ENCODE peak calls at places on chromosomes 12 and 14, in four cellular contexts. U is A549, R is SK-N-SH, N is GM12878. Y is an unnamed sample.

GRCh38 chr14:101032433-101032832 is 128.9 kb upstream of the RTL1 start:
- DNase-seq in U (no peak), R (no peak), N (no peak), Y (no peak)

GRCh38 chr12:6763380-6763779 is 2.8 kb upstream of the PTMS start:
- DNase-seq in U (no peak), R (no peak), N (no peak), Y (no peak)

GRCh38 chr12:68904351-68904982 is 28.5 kb downstream of the CPM start:
- DNase-seq in U (no peak), R (no peak), N (no peak), Y (no peak)

GRCh38 chr14:76654573-76654955 is 106.7 kb upstream of the VASH1 start:
- DNase-seq in U (no peak), R (no peak), N (no peak), Y (no peak)

GRCh38 chr14:55458800-55459577 is 18.6 kb upstream of the TBPL2 start:
- DNase-seq in U (no peak), R (no peak), N (no peak), Y (no peak)

GRCh38 chr12:131915000-131915689 is 13.9 kb upstream of the PUS1 start:
- DNase-seq in U (no peak), R (no peak), N (no peak), Y (no peak)

GRCh38 chr14:23359722-23360447 is 5.1 kb downstream of the EFS start:
- DNase-seq in U (no peak), R (no peak), N (no peak), Y (no peak)

GRCh38 chr12:27176765-27177164 is 67.3 kb upstream of the STK38L start:
- DNase-seq in U (peak; percentile 59), R (no peak), N (no peak), Y (no peak)

GRCh38 chr12:40999212-40999611 is 188.9 kb upstream of the PDZRN4 start:
- DNase-seq in U (peak; percentile 18), R (no peak), N (no peak), Y (no peak)

GRCh38 chr12:111064982-111065381 is 144.6 kb upstream of the MYL2 start:
- DNase-seq in U (no peak), R (no peak), N (no peak), Y (no peak)

GRCh38 chr12:46832084-46832704 is 6.4 kb upstream of the SLC38A4 start:
- DNase-seq in U (no peak), R (no peak), N (no peak), Y (no peak)

GRCh38 chr12:119788783-119789182 is 88.3 kb downstream of the CIT start:
- DNase-seq in U (no peak), R (no peak), N (no peak), Y (no peak)

GRCh38 chr14:95463173-95463901 is 53.1 kb downstream of the SYNE3 start:
- DNase-seq in U (no peak), R (no peak), N (no peak), Y (no peak)

GRCh38 chr14:35161231-35161630 is 38.9 kb downstream of the PRORP start:
- DNase-seq in U (peak; percentile 12), R (no peak), N (no peak), Y (no peak)

GRCh38 chr12:26966842-26967241 is 28.6 kb downstream of the FGFR1OP2 start:
- DNase-seq in U (no peak), R (no peak), N (no peak), Y (no peak)

GRCh38 chr12:62694632-62695031 is 228.0 kb downstream of the MON2 start:
- DNase-seq in U (no peak), R (no peak), N (no peak), Y (no peak)

GRCh38 chr14:90034156-90034555 is 27.6 kb upstream of the KCNK13 start:
- DNase-seq in U (no peak), R (no peak), N (peak; percentile 3), Y (no peak)

GRCh38 chr14:55877942-55878341 is 240.3 kb upstream of the PELI2 start:
- DNase-seq in U (no peak), R (no peak), N (no peak), Y (no peak)

GRCh38 chr12:123995023-123995422 is 22.0 kb downstream of the ZNF664 start:
- DNase-seq in U (no peak), R (no peak), N (no peak), Y (no peak)

GRCh38 chr12:125794401-125794800 is 729.2 kb downstream of the AACS start:
- DNase-seq in U (no peak), R (no peak), N (no peak), Y (no peak)

GRCh38 chr14:71206766-71207371 is 299.6 kb downstream of the PCNX1 start:
- DNase-seq in U (peak; percentile 27), R (peak; percentile 64), N (no peak), Y (no peak)

GRCh38 chr12:45613306-45613705 is 116.2 kb upstream of the ARID2 start:
- DNase-seq in U (no peak), R (no peak), N (no peak), Y (no peak)

GRCh38 chr14:89617471-89618291 is 200.6 kb upstream of the FOXN3 start:
- DNase-seq in U (no peak), R (peak; percentile 66), N (no peak), Y (peak; percentile 12)

GRCh38 chr14:63893701-63894458 is 41.1 kb downstream of the SYNE2 start:
- DNase-seq in U (peak; percentile 45), R (no peak), N (no peak), Y (no peak)

GRCh38 chr12:7917392-7918267 is 18.4 kb downstream of the SLC2A3 start:
- DNase-seq in U (no peak), R (no peak), N (no peak), Y (no peak)

GRCh38 chr12:10716704-10717315 is 6.3 kb downstream of the YBX3 start:
- DNase-seq in U (peak; percentile 69), R (no peak), N (no peak), Y (no peak)

GRCh38 chr14:69153848-69154208 is 909 bp upstream of the DCAF5 start:
- DNase-seq in U (peak; percentile 9), R (peak; percentile 36), N (no peak), Y (peak; percentile 9)

GRCh38 chr12:111412007-111412829 is 6.5 kb downstream of the SH2B3 start:
- DNase-seq in U (no peak), R (peak; percentile 41), N (no peak), Y (no peak)

GRCh38 chr14:87975636-87976035 is 17.3 kb downstream of the GALC start:
- DNase-seq in U (no peak), R (no peak), N (no peak), Y (no peak)

GRCh38 chr14:68623828-68624227 is 169.0 kb downstream of the ZFP36L1 start:
- DNase-seq in U (no peak), R (no peak), N (no peak), Y (no peak)

GRCh38 chr14:75402867-75403413 is 24.9 kb upstream of the JDP2 start:
- DNase-seq in U (no peak), R (no peak), N (no peak), Y (no peak)

GRCh38 chr12:99976762-99977161 is 8.0 kb downstream of the ANKS1B start:
- DNase-seq in U (no peak), R (no peak), N (no peak), Y (no peak)

GRCh38 chr14:74015965-74016364 is 3.1 kb downstream of the ENTPD5 start:
- DNase-seq in U (no peak), R (no peak), N (no peak), Y (no peak)

GRCh38 chr14:91175802-91176201 is 61.9 kb downstream of the DGLUCY start:
- DNase-seq in U (no peak), R (no peak), N (no peak), Y (no peak)

GRCh38 chr12:82326905-82327503 is 31.2 kb downstream of the CCDC59 start:
- DNase-seq in U (peak; percentile 35), R (peak; percentile 5), N (no peak), Y (peak; percentile 13)

GRCh38 chr12:7588703-7589329 is 76.9 kb downstream of the APOBEC1 start:
- DNase-seq in U (peak; percentile 80), R (peak; percentile 27), N (peak; percentile 25), Y (peak; percentile 69)

GRCh38 chr14:65226824-65227604 is 124.7 kb upstream of the MAX start:
- DNase-seq in U (peak; percentile 80), R (no peak), N (no peak), Y (peak; percentile 97)

GRCh38 chr14:65222434-65222833 is 120.1 kb upstream of the MAX start:
- DNase-seq in U (peak; percentile 53), R (peak; percentile 48), N (no peak), Y (no peak)

GRCh38 chr14:65225299-65226159 is 123.2 kb upstream of the MAX start:
- DNase-seq in U (no peak), R (no peak), N (no peak), Y (no peak)

GRCh38 chr14:65224799-65225198 is 122.5 kb upstream of the MAX start:
- DNase-seq in U (no peak), R (no peak), N (no peak), Y (no peak)

DNA sequence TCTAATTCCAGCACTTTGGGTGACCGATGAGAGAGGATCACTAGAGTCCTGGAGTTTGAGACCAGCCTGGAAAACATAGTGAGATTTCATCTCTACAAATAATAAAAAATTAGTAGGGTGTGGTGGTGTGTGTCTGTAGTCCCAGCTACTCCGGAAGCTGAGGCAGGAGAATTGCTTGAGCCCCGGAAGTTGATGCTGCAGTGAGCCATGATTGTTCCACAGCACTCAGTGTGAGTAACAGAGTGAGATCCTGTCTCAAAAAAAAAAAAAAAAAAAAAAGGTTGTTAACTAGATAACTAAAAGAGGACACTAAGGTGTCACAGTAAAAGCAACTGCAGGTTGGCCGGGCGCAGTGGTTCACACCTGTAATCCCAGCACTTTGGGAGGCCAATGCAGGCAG is 121.3 kb upstream of the MAX start:
- DNase-seq in U (no peak), R (no peak), N (no peak), Y (no peak)
- TF ChIP-seq PBX3 in U (no peak), R (no peak), N (no peak), Y (no peak)

GRCh38 chr12:89945123-89945522 is 236.5 kb upstream of the ATP2B1 start:
- DNase-seq in U (no peak), R (no peak), N (no peak), Y (no peak)

GRCh38 chr12:89949457-89950195 is 241.0 kb upstream of the ATP2B1 start:
- DNase-seq in U (peak; percentile 98), R (no peak), N (peak; percentile 83), Y (peak; percentile 9)

GRCh38 chr12:89946518-89946917 is 237.9 kb upstream of the ATP2B1 start:
- DNase-seq in U (no peak), R (no peak), N (no peak), Y (no peak)

GRCh38 chr12:89948266-89949175 is 239.9 kb upstream of the ATP2B1 start:
- DNase-seq in U (no peak), R (no peak), N (no peak), Y (no peak)

GRCh38 chr12:89947437-89948265 is 239.0 kb upstream of the ATP2B1 start:
- DNase-seq in U (peak; percentile 92), R (no peak), N (no peak), Y (no peak)
- TF ChIP-seq PBX3 in U (peak; percentile 66), R (peak; percentile 70), N (no peak), Y (no peak)

GRCh38 chr12:130871286-130872178 is at the start of gene RAN:
- DNase-seq in U (peak; percentile 97), R (peak; percentile 99), N (peak; percentile 67), Y (peak; percentile 78)

GRCh38 chr12:130870442-130871285 is 1.2 kb upstream of the RAN start:
- DNase-seq in U (peak; percentile 98), R (peak; percentile 57), N (peak; percentile 75), Y (peak; percentile 96)

GRCh38 chr12:130873106-130873795 is 1.4 kb downstream of the RAN start:
- DNase-seq in U (no peak), R (no peak), N (no peak), Y (no peak)

GRCh38 chr12:130873825-130874224 is 2.0 kb downstream of the RAN start:
- DNase-seq in U (no peak), R (no peak), N (no peak), Y (no peak)

GRCh38 chr12:130872179-130873096 is 572 bp downstream of the RAN start:
- DNase-seq in U (peak; percentile 46), R (peak; percentile 85), N (no peak), Y (no peak)
- TF ChIP-seq PBX3 in U (no peak), R (no peak), N (no peak), Y (no peak)

GRCh38 chr12:66596189-66596588 is 82.7 kb downstream of the GRIP1 start:
- DNase-seq in U (no peak), R (no peak), N (no peak), Y (no peak)
- TF ChIP-seq PBX3 in U (no peak), R (no peak), N (no peak), Y (no peak)